ENCODE peak calls at places on chromosomes 1 and 21, in four cellular contexts. N is NCI-H1694 treated with DMSO at 0.1 percent for 48 hours; S is stimulated activated CD8-positive, alpha-beta memory T cell treated with anti-CD3 and anti-CD28 coated beads, Interleukin-12 subunit alpha, Interleukin-12 subunit beta, amount 100 ng/mL, for 4 hours; G is cardiac fibroblast. M is an unnamed sample.

GRCh38 chr1:31802190-31803150 is 13.4 kb downstream of the SPOCD1 start:
- DNase-seq in N (no peak), S (no peak), G (peak), M (no peak)

GRCh38 chr1:160901768-160902167 is 16.8 kb upstream of the ITLN1 start:
- DNase-seq in S (no peak), N (no peak), G (no peak), M (no peak)

GRCh38 chr1:221435510-221435909 is 306.4 kb downstream of the DUSP10 start:
- DNase-seq in G (peak), S (no peak), N (peak), M (no peak)

GRCh38 chr1:112971006-112971405 is 15.0 kb upstream of the SLC16A1 start:
- DNase-seq in S (no peak), G (no peak), N (no peak), M (no peak)

GRCh38 chr21:18840239-18840638 is 436.7 kb upstream of the TMPRSS15 start:
- DNase-seq in S (no peak), G (peak), N (no peak), M (no peak)

GRCh38 chr1:91871994-91872393 is 14.0 kb downstream of the TGFBR3 start:
- DNase-seq in G (no peak), N (no peak), S (no peak), M (no peak)

GRCh38 chr1:170593612-170594011 is 61.6 kb downstream of the GORAB start:
- DNase-seq in G (no peak), S (no peak), N (no peak), M (no peak)

GRCh38 chr1:110412576-110412975 is 5.1 kb upstream of the LAMTOR5 start:
- DNase-seq in S (peak), G (peak), N (peak), M (peak)

GRCh38 chr1:172146149-172146850 is 274.2 kb upstream of the C1orf105 start:
- DNase-seq in G (peak), N (no peak), S (no peak), M (no peak)

GRCh38 chr21:42154237-42155044 is 64.5 kb upstream of the ABCG1 start:
- DNase-seq in S (no peak), N (no peak), G (no peak), M (no peak)

GRCh38 chr1:22749919-22750670 is 39.5 kb downstream of the EPHB2 start:
- DNase-seq in S (no peak), N (no peak), G (peak), M (peak)

GRCh38 chr1:233655433-233655844 is 41.5 kb downstream of the KCNK1 start:
- DNase-seq in S (no peak), G (no peak), N (no peak), M (no peak)

GRCh38 chr1:203677771-203678170 is 51.1 kb downstream of the ATP2B4 start:
- DNase-seq in G (no peak), S (no peak), N (no peak), M (no peak)

GRCh38 chr1:207321790-207322530 is 482 bp downstream of the CD55 start:
- DNase-seq in S (no peak), G (peak), N (no peak), M (no peak)

GRCh38 chr1:24713176-24713575 is 32.1 kb upstream of the CLIC4 start:
- DNase-seq in S (no peak), G (peak), N (no peak), M (no peak)

GRCh38 chr1:56437959-56438358 is 141.4 kb downstream of the PLPP3 start:
- DNase-seq in S (no peak), N (no peak), G (no peak), M (no peak)

GRCh38 chr1:23198373-23198772 is 18.9 kb downstream of the HTR1D start:
- DNase-seq in S (no peak), G (peak), N (peak), M (no peak)

GRCh38 chr1:161095230-161095629 is 2.9 kb upstream of the KLHDC9 start:
- DNase-seq in N (no peak), G (no peak), S (no peak), M (no peak)

GRCh38 chr1:28244549-28245251 is 8.8 kb downstream of the ATP5IF1 start:
- DNase-seq in G (no peak), S (no peak), N (no peak), M (no peak)

GRCh38 chr1:202255343-202255742 is 61.7 kb downstream of the LGR6 start:
- DNase-seq in S (no peak), N (no peak), G (no peak), M (no peak)

GRCh38 chr1:184686540-184686939 is 68.1 kb downstream of the EDEM3 start:
- DNase-seq in S (no peak), N (no peak), G (no peak), M (no peak)

GRCh38 chr1:22296701-22297591 is 154.0 kb upstream of the WNT4 start:
- DNase-seq in S (no peak), N (no peak), G (no peak), M (no peak)

GRCh38 chr1:177779325-177779965 is 190.4 kb downstream of the SEC16B start:
- DNase-seq in N (no peak), G (no peak), S (no peak), M (no peak)

GRCh38 chr1:186703209-186703766 is 23.1 kb upstream of the PTGS2 start:
- DNase-seq in S (no peak), N (no peak), G (no peak), M (no peak)

GRCh38 chr1:175591083-175591743 is 152.2 kb downstream of the TNR start:
- DNase-seq in N (no peak), S (no peak), G (no peak), M (no peak)

GRCh38 chr21:17359781-17360180 is 153.1 kb upstream of the CXADR start:
- DNase-seq in N (no peak), G (no peak), S (no peak), M (no peak)

GRCh38 chr1:232212248-232212647 is 417.7 kb downstream of the SIPA1L2 start:
- DNase-seq in G (no peak), S (no peak), N (no peak), M (no peak)

GRCh38 chr1:57195436-57195941 is 228.4 kb downstream of the DAB1 start:
- DNase-seq in G (no peak), S (no peak), N (no peak), M (no peak)

GRCh38 chr1:223242971-223243370 is 99.9 kb upstream of the TLR5 start:
- DNase-seq in G (no peak), N (no peak), S (no peak), M (no peak)

GRCh38 chr1:22736496-22737088 is 26.0 kb downstream of the EPHB2 start:
- DNase-seq in G (no peak), S (no peak), N (no peak), M (no peak)

GRCh38 chr1:24178404-24178803 is 8.7 kb downstream of the IFNLR1 start:
- DNase-seq in N (no peak), S (no peak), G (no peak), M (no peak)

GRCh38 chr1:27111771-27112573 is 43.0 kb downstream of the SLC9A1 start:
- DNase-seq in G (peak), S (peak), N (peak), M (peak)

GRCh38 chr1:25083481-25084345 is 148.6 kb downstream of the SYF2 start:
- DNase-seq in N (no peak), G (no peak), S (no peak), M (no peak)

GRCh38 chr1:161091796-161092507 is 2.6 kb upstream of the NECTIN4 start:
- DNase-seq in S (no peak), G (no peak), N (no peak), M (no peak)

GRCh38 chr1:183431840-183432547 is 13.8 kb upstream of the NMNAT2 start:
- DNase-seq in S (no peak), G (no peak), N (no peak), M (no peak)

GRCh38 chr1:170660874-170661645 is 2.9 kb upstream of the PRRX1 start:
- DNase-seq in S (no peak), N (no peak), G (peak), M (no peak)

M was measured in stimulated activated naive B cell treated with anti-CD40 and anti-IgM and Interleukin-4, amounts not matched to agents 10 μg/mL and 1 μg/mL and 100 μg/mL, for 72 hours.